ENCODE peak calls at places on chromosomes 7 and 10, in five cellular contexts. H, N, S, L and J are unnamed samples. For H3K4me1, the result is how much of the 10 kb centered on the place peaks cover.

GRCh38 chr7:126783613-126784012 is 469.1 kb downstream of the GRM8 start:
- DNase-seq in H (no peak), N (no peak), S (no peak), L (no peak), J (no peak)

GRCh38 chr7:80661729-80662128 is 23.3 kb downstream of the CD36 start:
- DNase-seq in H (no peak), N (peak), S (no peak), L (no peak), J (no peak)

GRCh38 chr7:52088008-52088787 is 771.6 kb upstream of the COBL start:
- DNase-seq in H (no peak), N (no peak), S (no peak), L (no peak), J (no peak)

GRCh38 chr7:148939128-148939747 is 55.1 kb upstream of the EZH2 start:
- DNase-seq in H (no peak), N (no peak), S (no peak), L (no peak), J (no peak)

GRCh38 chr7:140260767-140261486 is 84.1 kb upstream of the KDM7A start:
- DNase-seq in H (peak), N (no peak), S (no peak), L (no peak), J (no peak)

GRCh38 chr10:11035318-11035920 is 17.7 kb downstream of the CELF2 start:
- DNase-seq in H (peak), N (no peak), S (no peak), L (peak), J (peak)

GRCh38 chr7:5526190-5527037 is 102.8 kb upstream of the TNRC18 start:
- DNase-seq in H (peak), N (peak), S (no peak), L (peak), J (no peak)

GRCh38 chr10:28432210-28432676 is 100.7 kb upstream of the WAC start:
- DNase-seq in H (peak), N (peak), S (no peak), L (peak), J (peak)

GRCh38 chr7:76397409-76398183 is 11.9 kb downstream of the SSC4D start:
- DNase-seq in H (peak), N (peak), S (peak), L (peak), J (peak)

GRCh38 chr10:123301077-123301875 is 147.1 kb downstream of the BUB3 start:
- DNase-seq in H (peak), N (no peak), S (peak), L (peak), J (no peak)

DNA sequence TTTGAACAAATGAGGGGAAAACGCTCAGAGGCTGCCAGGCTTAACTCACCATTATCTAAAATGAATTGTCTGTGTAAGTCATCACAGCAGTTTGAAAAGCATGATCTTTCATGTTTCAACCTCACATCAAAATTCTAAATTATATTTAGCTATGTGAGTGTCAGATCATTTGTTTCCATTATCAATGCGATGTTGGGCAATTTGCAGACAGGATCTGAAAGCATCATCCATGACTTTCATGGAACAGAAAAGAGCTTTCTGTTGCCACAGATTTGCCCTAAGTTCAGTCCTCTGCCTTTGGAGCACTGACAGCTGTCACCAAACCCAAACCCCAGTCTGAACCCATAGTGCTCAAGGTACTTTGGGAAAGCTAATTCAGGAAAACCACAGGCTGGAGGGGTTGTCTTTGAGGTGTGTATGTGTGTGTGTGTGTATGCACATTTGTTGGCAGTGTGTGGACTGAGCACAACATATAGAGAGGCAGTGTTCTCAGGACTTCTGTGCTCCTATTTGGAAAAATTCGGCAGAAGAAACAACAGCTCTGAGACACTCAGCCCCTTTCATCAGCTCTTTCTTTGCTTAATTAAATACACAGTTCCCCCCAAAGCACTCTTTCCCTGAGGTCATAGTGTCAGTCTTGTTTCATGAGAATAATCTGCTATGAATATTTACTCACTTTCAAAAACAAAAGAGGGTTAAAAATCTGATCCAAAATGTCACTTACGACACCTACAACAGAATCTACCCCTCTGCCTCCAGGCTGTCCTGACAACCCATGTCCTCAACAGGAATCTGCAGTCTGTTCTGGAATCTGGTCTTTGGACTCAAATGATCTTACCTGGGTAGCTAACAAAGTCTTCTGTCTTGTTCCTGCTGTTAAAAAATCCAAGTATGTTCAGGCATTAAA is 188.5 kb upstream of the KLF14 start:
- DNase-seq in H (no peak), N (no peak), S (no peak), L (no peak), J (no peak)
- H3K4me1 ChIP-seq in H (half or more), N (half or more), S (half or more), L (under half), J (under half)

GRCh38 chr7:16106869-16107268 is 314.5 kb downstream of the CRPPA start:
- DNase-seq in H (no peak), N (no peak), S (no peak), L (no peak), J (no peak)
- H3K4me3 ChIP-seq in H (no peak), N (no peak), S (no peak), L (no peak), J (no peak)

GRCh38 chr10:89280501-89280900 is 21.3 kb upstream of the IFIT2 start:
- DNase-seq in H (no peak), N (no peak), S (no peak), L (no peak), J (no peak)

GRCh38 chr10:89281606-89282395 is 20.0 kb upstream of the IFIT2 start:
- DNase-seq in H (no peak), N (no peak), S (no peak), L (no peak), J (no peak)

GRCh38 chr10:89279449-89279869 is 22.4 kb upstream of the IFIT2 start:
- DNase-seq in H (peak), N (peak), S (no peak), L (peak), J (no peak)

GRCh38 chr10:89283174-89283987 is 18.5 kb upstream of the IFIT2 start:
- DNase-seq in H (no peak), N (no peak), S (no peak), L (no peak), J (no peak)

GRCh38 chr10:89283988-89284475 is 17.8 kb upstream of the IFIT2 start:
- DNase-seq in H (peak), N (peak), S (peak), L (peak), J (no peak)
- H3K4me1 ChIP-seq in H (under half), N (half or more), S (under half), L (under half), J (under half)

DNA sequence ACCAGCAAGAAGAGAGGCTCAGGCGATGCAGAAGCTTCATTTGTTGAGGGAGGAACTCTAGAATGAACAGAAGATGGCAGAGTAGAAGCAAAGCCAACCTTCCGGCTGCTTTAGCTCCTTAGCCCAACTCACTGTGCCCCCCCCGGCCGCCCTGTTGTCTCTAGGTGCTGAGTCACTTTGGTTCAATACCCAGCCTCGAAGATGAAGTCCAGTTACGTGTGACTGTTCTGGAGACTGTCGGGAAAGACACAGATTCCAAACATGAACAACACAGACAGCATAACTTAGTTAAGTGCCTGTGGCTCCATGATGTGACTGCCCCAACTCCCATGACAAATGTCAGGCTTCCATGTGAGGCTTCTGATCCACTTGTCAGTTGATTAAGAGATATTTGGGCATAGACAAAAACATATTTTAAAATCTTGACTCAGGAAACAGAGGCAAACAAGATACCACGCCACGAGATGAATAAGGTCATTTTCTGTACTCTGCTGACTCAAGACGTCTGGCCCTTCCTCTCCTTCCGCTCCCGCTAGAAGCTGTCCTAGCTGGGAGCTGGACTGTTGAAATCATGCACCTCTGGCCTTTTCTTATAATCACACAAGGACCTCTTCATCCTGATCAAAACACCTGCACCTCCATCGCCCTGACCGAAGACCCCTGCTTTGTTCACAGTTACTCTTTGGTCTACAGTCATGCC is 199.3 kb downstream of the FRMD4A start:
- DNase-seq in H (no peak), N (no peak), S (no peak), L (no peak), J (no peak)
- H3K4me3 ChIP-seq in H (no peak), N (no peak), S (no peak), L (no peak), J (no peak)

DNA sequence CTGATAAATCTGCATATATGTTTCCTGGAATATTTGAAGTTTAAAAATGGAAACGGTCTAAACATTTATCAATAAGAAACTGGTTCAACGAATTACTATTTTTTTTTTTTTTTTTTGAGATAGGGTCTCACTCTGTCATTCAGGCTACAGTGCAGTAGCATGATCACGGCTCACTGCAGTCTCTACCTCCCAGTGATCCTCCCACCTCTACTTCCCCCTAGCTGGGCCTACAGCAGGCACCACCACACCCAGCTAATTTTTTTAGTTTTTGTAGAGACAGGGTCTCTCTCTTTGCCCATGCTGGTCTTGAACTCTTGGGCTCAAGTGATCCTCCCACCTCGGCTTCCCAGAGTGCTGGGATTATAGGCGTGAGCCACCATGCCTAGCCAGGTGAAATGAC is 68.3 kb downstream of the UBE2H start:
- DNase-seq in H (no peak), N (no peak), S (no peak), L (no peak), J (no peak)
- H3K4me1 ChIP-seq in H (under half), N (under half), S (under half), L (under half), J (under half)

GRCh38 chr7:133252506-133252857 is 396 bp upstream of the EXOC4 start:
- DNase-seq in H (no peak), N (no peak), S (no peak), L (no peak), J (no peak)
- H3K4me3 ChIP-seq in H (no peak), N (no peak), S (peak), L (no peak), J (peak)

GRCh38 chr7:120996333-120996982 is 7.9 kb downstream of the CPED1 start:
- DNase-seq in H (peak), N (no peak), S (no peak), L (peak), J (peak)

GRCh38 chr7:120995659-120996058 is 7.1 kb downstream of the CPED1 start:
- DNase-seq in H (no peak), N (no peak), S (no peak), L (no peak), J (no peak)

GRCh38 chr7:120993011-120993574 is 4.6 kb downstream of the CPED1 start:
- DNase-seq in H (no peak), N (no peak), S (no peak), L (no peak), J (no peak)

GRCh38 chr7:120993575-120994191 is 5.2 kb downstream of the CPED1 start:
- DNase-seq in H (no peak), N (no peak), S (no peak), L (peak), J (no peak)

DNA sequence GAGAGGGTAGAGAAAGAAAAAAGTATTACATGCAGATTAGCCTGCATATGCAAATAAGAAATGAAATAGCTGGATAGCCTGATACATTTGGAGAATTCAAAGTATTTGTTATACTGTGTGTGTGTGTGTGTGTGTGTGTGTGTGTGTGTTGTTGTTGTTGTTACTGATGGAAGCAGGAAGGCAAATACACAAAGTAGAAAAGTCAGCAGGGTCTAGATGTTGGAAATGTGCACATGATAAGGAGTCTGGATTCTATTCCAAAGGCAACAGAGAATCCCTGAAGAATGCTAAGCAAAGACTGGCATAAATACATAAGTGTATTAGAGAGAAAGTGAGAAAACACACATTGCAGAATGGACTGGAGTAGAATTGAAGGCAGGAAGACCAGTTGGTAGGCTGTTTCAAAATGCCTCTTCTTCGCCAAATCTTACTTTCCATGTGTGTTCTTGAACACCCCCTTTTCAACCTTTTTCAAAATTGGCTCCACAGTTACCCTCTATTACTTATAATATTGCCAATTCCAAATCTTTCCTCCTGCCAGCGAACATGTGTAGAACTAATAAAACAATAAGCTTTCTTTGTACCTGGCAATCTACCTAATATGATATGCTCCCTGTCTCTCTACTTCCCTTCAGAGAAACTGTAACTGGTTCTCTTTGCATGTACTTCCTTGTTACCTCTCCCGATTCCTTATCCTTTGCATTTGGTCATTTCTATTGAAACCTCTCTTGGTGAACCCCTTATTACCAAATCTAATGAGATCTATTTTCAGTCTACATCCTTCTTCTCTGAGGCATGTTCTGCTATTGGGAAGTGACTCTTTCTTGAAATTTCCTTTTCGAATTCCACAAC is 6.2 kb downstream of the CPED1 start:
- DNase-seq in H (no peak), N (no peak), S (no peak), L (no peak), J (no peak)
- H3K4me1 ChIP-seq in H (half or more), N (under half), S (under half), L (under half), J (under half)

DNA sequence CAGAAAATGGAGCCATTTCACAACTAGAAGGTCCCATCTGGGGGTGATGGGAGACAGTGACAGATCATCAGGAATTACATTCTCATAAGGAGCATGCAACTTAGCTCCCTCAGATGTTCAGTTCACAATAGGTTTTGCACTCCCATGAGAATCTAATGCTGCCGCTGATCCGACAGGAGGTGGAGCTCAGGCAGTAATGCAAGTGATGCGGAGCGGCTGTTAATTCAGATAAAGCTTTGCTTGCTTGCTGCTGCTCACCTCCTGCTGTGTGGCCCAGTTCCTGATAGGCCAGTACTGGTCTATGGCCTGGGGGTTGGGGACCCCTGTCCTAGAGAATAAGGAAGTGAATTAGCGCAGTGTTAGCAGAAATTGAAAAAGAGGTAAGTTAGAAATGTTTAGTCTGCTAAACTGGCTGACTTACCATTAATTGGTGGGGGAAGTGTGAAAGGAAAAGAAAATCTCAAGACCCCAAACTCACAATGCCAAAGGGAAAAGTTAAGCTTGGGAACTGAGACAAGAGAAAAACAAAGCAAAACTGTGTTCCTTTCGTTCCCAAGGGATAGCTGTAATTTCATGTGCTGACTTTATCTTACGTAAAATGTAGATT is 76.4 kb downstream of the LYZL2 start:
- DNase-seq in H (no peak), N (no peak), S (no peak), L (no peak), J (no peak)
- H3K4me3 ChIP-seq in H (no peak), N (no peak), S (no peak), L (no peak), J (no peak)